ENCODE peak calls at places on chromosomes 5 and 9, in six cellular contexts. E is RKO, Y is M059J, D is nephron progenitor cell, A is BE2C, I is pancreas. P is an unnamed sample.
A peak's percentile ranks its signal among the peaks of the same experiment; 100 is the strongest.

GRCh38 chr5:173671121-173671949 is 54.9 kb upstream of the BOD1 start:
- DNase-seq in E (no peak), Y (peak; percentile 56), D (no peak), A (peak; percentile 51), I (no peak), P (no peak)

GRCh38 chr5:31359839-31360238 is 166.4 kb downstream of the CDH6 start:
- DNase-seq in E (no peak), Y (no peak), D (no peak), A (no peak), I (no peak), P (no peak)

GRCh38 chr9:77876091-77876490 is 155.5 kb downstream of the GNAQ start:
- DNase-seq in E (no peak), Y (peak; percentile 36), D (peak; percentile 7), A (peak; percentile 58), I (no peak), P (no peak)

GRCh38 chr5:143434261-143435206 is 31.0 kb upstream of the NR3C1 start:
- DNase-seq in E (no peak), Y (no peak), D (no peak), A (no peak), I (no peak), P (no peak)

GRCh38 chr5:159712672-159713071 is 203.6 kb upstream of the ADRA1B start:
- DNase-seq in E (no peak), Y (peak; percentile 63), D (no peak), A (no peak), I (no peak), P (no peak)

GRCh38 chr9:15354713-15355112 is 47.7 kb upstream of the TTC39B start:
- DNase-seq in E (no peak), Y (no peak), D (no peak), A (no peak), I (no peak), P (no peak)

GRCh38 chr5:144422025-144422424 is 251.4 kb downstream of the KCTD16 start:
- DNase-seq in E (no peak), Y (peak; percentile 2), D (no peak), A (no peak), I (no peak), P (no peak)

GRCh38 chr9:18037981-18038380 is 436.0 kb upstream of the ADAMTSL1 start:
- DNase-seq in E (no peak), Y (no peak), D (no peak), A (no peak), I (no peak), P (no peak)

GRCh38 chr5:58901271-58901670 is 318.4 kb downstream of the RAB3C start:
- DNase-seq in E (no peak), Y (no peak), D (no peak), A (no peak), I (no peak), P (no peak)

GRCh38 chr5:135569755-135570452 is 8.9 kb downstream of the CXCL14 start:
- DNase-seq in E (peak; percentile 46), Y (peak; percentile 42), D (peak; percentile 48), A (peak; percentile 59), I (no peak), P (peak; percentile 57)

GRCh38 chr9:34546834-34547827 is 24.3 kb upstream of the ENHO start:
- DNase-seq in E (peak; percentile 72), Y (peak; percentile 73), D (peak; percentile 82), A (peak; percentile 86), I (peak; percentile 30), P (peak; percentile 84)

GRCh38 chr5:56211298-56211865 is 21.7 kb downstream of the ANKRD55 start:
- DNase-seq in E (peak; percentile 32), Y (peak; percentile 98), D (peak; percentile 25), A (no peak), I (peak; percentile 25), P (peak; percentile 93)

GRCh38 chr5:133618141-133618540 is 5.8 kb upstream of the FSTL4 start:
- DNase-seq in E (no peak), Y (peak; percentile 6), D (no peak), A (no peak), I (no peak), P (no peak)

GRCh38 chr9:110257097-110257955 is 1.0 kb upstream of the TXN start:
- DNase-seq in E (no peak), Y (no peak), D (peak; percentile 10), A (no peak), I (peak; percentile 23), P (peak; percentile 36)

GRCh38 chr5:140130949-140131733 is 5.4 kb downstream of the IGIP start:
- DNase-seq in E (no peak), Y (peak; percentile 18), D (no peak), A (no peak), I (no peak), P (peak; percentile 45)

GRCh38 chr5:135232958-135233357 is 166.1 kb downstream of the MACROH2A1 start:
- DNase-seq in E (no peak), Y (peak; percentile 57), D (no peak), A (no peak), I (no peak), P (no peak)

GRCh38 chr9:13284011-13284410 is 4.5 kb upstream of the MPDZ start:
- DNase-seq in E (no peak), Y (no peak), D (no peak), A (no peak), I (no peak), P (no peak)

P was measured in ELR.